ENCODE peak calls at places on chromosomes 12 and 14, in four cellular contexts. G, R, B and E are unnamed samples.

GRCh38 chr12:113271853-113272561 is 50.7 kb downstream of the TPCN1 start:
- DNase-seq in G (no peak), R (no peak), B (peak), E (peak)

GRCh38 chr12:117069126-117069788 is 30.0 kb downstream of the TESC start:
- DNase-seq in G (no peak), R (no peak), B (no peak), E (no peak)

GRCh38 chr14:31768355-31768754 is 207.2 kb downstream of the NUBPL start:
- DNase-seq in G (no peak), R (no peak), B (no peak), E (no peak)

GRCh38 chr12:119828300-119828699 is 48.8 kb downstream of the CIT start:
- DNase-seq in G (no peak), R (no peak), B (no peak), E (no peak)

GRCh38 chr12:82781288-82782078 is 94.8 kb downstream of the TMTC2 start:
- DNase-seq in G (no peak), R (no peak), B (no peak), E (no peak)

GRCh38 chr14:100108840-100109593 is 43.8 kb downstream of the EVL start:
- DNase-seq in G (no peak), R (no peak), B (no peak), E (no peak)

GRCh38 chr12:116609236-116609635 is 50.1 kb downstream of the MAP1LC3B2 start:
- DNase-seq in G (no peak), R (no peak), B (no peak), E (no peak)

GRCh38 chr14:91378945-91379932 is 38.4 kb downstream of the CCDC88C start:
- DNase-seq in G (no peak), R (no peak), B (peak), E (no peak)

GRCh38 chr12:123064356-123064755 is 83.9 kb downstream of the ARL6IP4 start:
- DNase-seq in G (no peak), R (no peak), B (no peak), E (no peak)

GRCh38 chr14:26872510-26872909 is 274.7 kb upstream of the NOVA1 start:
- DNase-seq in G (no peak), R (no peak), B (no peak), E (peak)

GRCh38 chr14:35944847-35945246 is 118.7 kb downstream of the BRMS1L start:
- DNase-seq in G (no peak), R (peak), B (peak), E (peak)
- TF ChIP-seq GABPA in G (no peak), R (no peak), B (no peak), E (no peak)

DNA sequence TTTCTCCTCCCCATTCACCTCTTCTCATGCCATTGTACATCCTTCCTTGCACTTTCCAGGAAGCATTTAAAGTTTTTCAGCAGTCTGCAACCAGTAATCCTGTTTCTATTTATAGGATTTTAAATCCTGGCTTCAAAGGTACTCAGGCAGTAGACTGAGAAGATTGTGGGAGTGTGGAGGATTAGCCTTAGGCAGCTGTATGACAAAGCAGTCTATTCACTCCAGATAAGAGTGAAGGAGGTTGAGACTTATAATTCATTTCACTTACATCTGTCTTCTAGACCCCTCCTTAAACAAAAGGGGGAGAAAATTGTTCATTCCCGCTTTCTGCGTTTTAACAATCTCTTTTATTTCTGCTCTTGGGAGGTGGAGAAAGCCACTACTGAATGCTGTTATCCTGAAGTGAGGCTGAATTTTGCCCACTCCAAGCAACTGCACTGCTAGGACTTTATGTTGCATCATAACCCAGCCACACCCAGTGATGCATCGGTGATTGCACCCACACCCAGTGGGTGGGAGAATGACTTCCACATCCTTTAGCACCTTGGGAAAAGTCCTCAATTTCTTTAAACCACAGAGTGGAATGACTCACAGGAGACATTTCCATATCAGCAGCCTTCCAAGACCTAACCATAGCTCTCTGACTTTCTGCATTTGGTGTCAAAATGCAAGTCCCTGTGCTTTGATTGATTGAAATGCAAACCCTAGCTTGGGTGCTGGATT is 382.5 kb upstream of the ATP2B1 start:
- DNase-seq in G (no peak), R (no peak), B (no peak), E (peak)
- TF ChIP-seq CEBPB in G (no peak), R (peak), B (peak), E (peak)

GRCh38 chr12:93314177-93314497 is 63.6 kb upstream of the NUDT4 start:
- DNase-seq in G (no peak), R (no peak), B (no peak), E (no peak)
- TF ChIP-seq GABPA in G (no peak), R (no peak), B (no peak), E (no peak)

DNA sequence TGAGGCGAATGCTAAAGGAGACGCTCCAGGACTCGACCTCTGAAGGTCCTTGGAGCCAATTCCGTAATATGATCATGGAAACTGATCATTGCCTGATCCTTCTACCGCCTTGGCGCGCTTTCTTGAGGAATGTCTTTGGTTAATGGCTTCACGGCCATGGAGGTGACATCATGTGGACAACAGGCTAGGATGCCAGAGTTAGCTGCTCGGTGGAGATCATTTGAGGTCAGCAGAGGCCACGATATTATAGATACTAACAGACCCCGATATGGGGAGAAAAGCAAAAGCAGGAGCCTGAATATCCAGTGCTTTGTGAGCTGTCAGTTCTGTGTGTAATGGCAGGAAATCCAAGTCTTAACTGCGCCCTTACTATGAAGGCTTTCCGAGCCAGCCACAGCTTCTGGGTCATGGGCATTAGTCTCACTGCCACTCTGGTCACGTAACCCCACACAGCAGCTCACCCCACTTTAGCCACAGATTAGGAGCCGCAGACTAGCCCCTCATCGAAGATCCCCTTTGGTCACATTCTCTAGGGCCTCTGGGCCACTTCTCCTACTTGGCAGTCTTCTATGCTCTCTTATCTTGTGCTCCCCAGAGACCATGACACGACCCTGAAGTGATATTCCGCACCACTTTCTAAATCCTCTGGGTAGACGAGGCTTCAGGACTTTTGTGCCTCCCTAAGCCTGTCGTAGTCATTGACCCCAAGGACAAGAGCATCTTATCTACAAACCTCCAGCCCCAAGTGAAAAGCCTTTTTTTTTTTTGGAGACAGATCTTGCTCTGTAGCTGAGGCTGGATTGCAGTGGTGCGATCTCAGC is 724 bp upstream of the CS start:
- DNase-seq in G (no peak), R (no peak), B (no peak), E (peak)
- TF ChIP-seq CEBPB in G (no peak), R (no peak), B (no peak), E (no peak)

GRCh38 chr12:27807063-27807703 is 27.1 kb upstream of the MANSC4 start:
- DNase-seq in G (no peak), R (no peak), B (no peak), E (no peak)
- TF ChIP-seq GABPA in G (no peak), R (no peak), B (no peak), E (no peak)

DNA sequence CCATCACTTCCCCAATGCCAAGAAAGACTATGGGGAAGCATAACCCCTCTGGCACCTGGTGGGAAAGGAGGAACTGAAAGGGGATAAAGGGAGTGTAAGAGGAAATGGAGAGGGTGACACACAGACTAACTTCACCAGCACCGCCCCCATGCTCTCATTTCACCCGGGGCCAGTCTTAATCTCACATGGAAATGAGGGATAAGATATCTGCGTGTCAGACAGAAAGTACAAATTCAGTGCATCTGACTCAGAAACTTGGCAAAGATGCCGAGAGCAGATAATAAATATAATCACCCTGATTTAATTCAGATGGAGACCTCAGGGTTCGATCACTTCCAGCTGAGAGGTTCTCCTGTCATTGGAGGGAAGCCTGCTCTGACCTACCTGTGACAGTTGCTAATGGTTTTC is 191.6 kb downstream of the DUSP6 start:
- DNase-seq in G (no peak), R (no peak), B (no peak), E (no peak)
- TF ChIP-seq CEBPB in G (no peak), R (no peak), B (no peak), E (no peak)

GRCh38 chr12:21774358-21775129 is at the start of gene KCNJ8:
- DNase-seq in G (no peak), R (peak), B (no peak), E (peak)

GRCh38 chr12:21773263-21773741 is 1.2 kb downstream of the KCNJ8 start:
- DNase-seq in G (no peak), R (peak), B (no peak), E (peak)

GRCh38 chr12:21773799-21774198 is 707 bp downstream of the KCNJ8 start:
- DNase-seq in G (no peak), R (no peak), B (no peak), E (no peak)

GRCh38 chr12:21769311-21769710 is 5.2 kb downstream of the KCNJ8 start:
- DNase-seq in G (no peak), R (no peak), B (no peak), E (no peak)

GRCh38 chr12:21771311-21771710 is 3.2 kb downstream of the KCNJ8 start:
- DNase-seq in G (no peak), R (no peak), B (no peak), E (no peak)
- TF ChIP-seq GABPA in G (no peak), R (no peak), B (no peak), E (no peak)

DNA sequence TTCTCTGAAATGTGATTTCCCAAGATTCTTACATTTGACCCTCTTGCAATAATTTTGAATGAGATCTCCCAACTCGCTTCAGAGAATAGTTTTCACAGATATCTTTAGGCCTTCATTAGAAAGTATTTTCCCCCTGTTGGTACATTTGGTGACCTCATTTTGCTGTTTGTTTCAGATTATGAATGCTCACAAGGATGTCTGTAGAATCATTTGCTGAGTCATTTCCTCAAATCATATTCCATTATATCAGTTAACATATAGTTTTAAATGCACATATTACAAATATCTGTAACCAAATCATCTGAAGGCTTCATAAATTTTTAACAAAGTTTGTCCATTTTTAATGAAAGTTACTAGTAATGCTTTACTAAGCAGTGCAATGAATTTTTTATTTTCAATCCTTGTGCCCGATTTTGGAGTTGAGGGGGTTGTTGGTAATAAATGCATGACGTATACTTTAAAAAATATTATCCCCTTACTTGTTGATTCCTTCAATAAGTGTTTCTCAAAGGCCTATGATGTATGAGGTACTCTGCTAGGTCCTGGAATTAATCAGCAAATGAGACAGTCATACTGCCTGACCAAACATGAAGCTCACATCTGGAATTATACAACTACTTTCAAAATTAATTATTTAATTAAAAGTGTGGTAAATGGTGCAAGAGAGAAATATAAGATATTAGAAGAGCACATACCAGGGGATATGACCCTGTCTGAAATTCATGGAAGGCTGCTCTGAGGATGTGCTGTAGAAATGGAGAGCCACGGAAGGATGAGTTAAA is 126.9 kb upstream of the RAP1B start:
- DNase-seq in G (no peak), R (no peak), B (no peak), E (no peak)
- TF ChIP-seq CEBPB in G (no peak), R (no peak), B (no peak), E (no peak)

GRCh38 chr14:58876613-58877012 is 238.9 kb downstream of the DACT1 start:
- DNase-seq in G (no peak), R (no peak), B (no peak), E (no peak)
- TF ChIP-seq GABPA in G (no peak), R (no peak), B (no peak), E (no peak)

GRCh38 chr12:131458931-131459575 is 251.8 kb upstream of the SFSWAP start:
- DNase-seq in G (no peak), R (no peak), B (no peak), E (no peak)

GRCh38 chr12:131457028-131457310 is 253.9 kb upstream of the SFSWAP start:
- DNase-seq in G (no peak), R (no peak), B (no peak), E (no peak)

GRCh38 chr12:131457331-131458047 is 253.4 kb upstream of the SFSWAP start:
- DNase-seq in G (no peak), R (no peak), B (no peak), E (peak)

GRCh38 chr12:131456301-131457027 is 254.4 kb upstream of the SFSWAP start:
- DNase-seq in G (no peak), R (no peak), B (no peak), E (no peak)

DNA sequence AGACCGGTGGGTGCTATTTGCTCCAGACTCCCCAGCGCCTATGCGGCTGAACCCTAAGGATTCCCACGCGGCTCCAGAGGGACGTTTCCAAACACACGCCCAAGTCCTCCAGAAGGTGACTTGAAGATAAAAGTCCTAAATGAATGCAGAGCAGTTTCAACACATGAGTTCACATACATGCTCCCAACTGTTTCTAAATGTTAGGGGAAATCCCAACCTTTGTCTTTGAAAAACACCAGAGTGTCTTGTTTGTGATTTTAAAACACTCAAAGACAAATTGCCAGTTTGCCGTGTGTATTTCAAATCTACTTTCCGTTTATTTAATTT is 252.9 kb upstream of the SFSWAP start:
- DNase-seq in G (no peak), R (no peak), B (no peak), E (no peak)
- TF ChIP-seq CEBPB in G (no peak), R (no peak), B (no peak), E (no peak)